ENCODE peak calls at places on chromosomes 13 and 19, in nine cellular contexts. D is AG09309; B is NCI-H2107; K is Daoy; H is spleen; L is CD8-positive, alpha-beta memory T cell; I is NCI-H1930; O is IMR-90; G is SK-MEL-5. T is an unnamed sample.

GRCh38 chr13:46296920-46297319 is 85.2 kb downstream of the LRRC63 start:
- DNase-seq in D (peak), B (no peak), K (peak), H (no peak), L (no peak), I (no peak), O (peak), G (peak), T (peak)

GRCh38 chr19:31380854-31381253 is 31.6 kb upstream of the TSHZ3 start:
- DNase-seq in D (no peak), B (no peak), K (no peak), H (no peak), L (no peak), I (no peak), O (no peak), G (no peak), T (no peak)

GRCh38 chr19:16825312-16826168 is 3.7 kb upstream of the SIN3B start:
- DNase-seq in D (no peak), B (peak), K (peak), H (no peak), L (no peak), I (no peak), O (peak), G (peak), T (peak)

GRCh38 chr19:4297901-4298771 is 4.1 kb downstream of the TMIGD2 start:
- DNase-seq in D (no peak), B (no peak), K (peak), H (no peak), L (peak), I (no peak), O (no peak), G (no peak), T (no peak)

GRCh38 chr13:80251403-80251802 is 89.5 kb downstream of the SPRY2 start:
- DNase-seq in D (no peak), B (no peak), K (peak), H (no peak), L (no peak), I (no peak), O (peak), G (peak), T (peak)

GRCh38 chr13:38752726-38753125 is 65.8 kb downstream of the FREM2 start:
- DNase-seq in D (no peak), B (no peak), K (no peak), H (no peak), L (no peak), I (no peak), O (no peak), G (no peak), T (no peak)

GRCh38 chr13:107208889-107209288 is 641.0 kb upstream of the ARGLU1 start:
- DNase-seq in D (no peak), B (no peak), K (no peak), H (no peak), L (no peak), I (no peak), O (no peak), G (no peak), T (no peak)

GRCh38 chr13:75368167-75368566 is 113.8 kb downstream of the TBC1D4 start:
- DNase-seq in D (peak), B (no peak), K (peak), H (no peak), L (no peak), I (no peak), O (peak), G (peak), T (peak)

GRCh38 chr13:101706651-101707050 is 254.2 kb downstream of the ITGBL1 start:
- DNase-seq in D (peak), B (peak), K (peak), H (no peak), L (no peak), I (no peak), O (peak), G (peak), T (peak)

GRCh38 chr19:4088975-4089374 is 22.3 kb upstream of the ZBTB7A start:
- DNase-seq in D (no peak), B (no peak), K (no peak), H (no peak), L (peak), I (no peak), O (no peak), G (no peak), T (no peak)

GRCh38 chr19:21202865-21203494 is 61.1 kb downstream of the ZNF431 start:
- DNase-seq in D (peak), B (no peak), K (peak), H (no peak), L (no peak), I (no peak), O (peak), G (peak), T (no peak)

GRCh38 chr19:5026706-5027273 is 57.9 kb downstream of the KDM4B start:
- DNase-seq in D (no peak), B (no peak), K (no peak), H (peak), L (no peak), I (no peak), O (no peak), G (no peak), T (no peak)

GRCh38 chr13:96229356-96229755 is 139.4 kb downstream of the HS6ST3 start:
- DNase-seq in D (no peak), B (no peak), K (peak), H (no peak), L (no peak), I (peak), O (no peak), G (peak), T (no peak)

GRCh38 chr13:51435002-51435578 is 17.7 kb downstream of the INTS6 start:
- DNase-seq in D (no peak), B (no peak), K (no peak), H (no peak), L (no peak), I (no peak), O (peak), G (peak), T (no peak)

GRCh38 chr13:51534075-51534817 is 50.0 kb upstream of the WDFY2 start:
- DNase-seq in D (no peak), B (no peak), K (peak), H (peak), L (peak), I (no peak), O (no peak), G (peak), T (no peak)

GRCh38 chr19:5774921-5775320 is 9.6 kb downstream of the PRR22 start:
- DNase-seq in D (no peak), B (no peak), K (no peak), H (no peak), L (no peak), I (no peak), O (peak), G (no peak), T (no peak)

GRCh38 chr19:48480151-48480475 is 10.9 kb downstream of the CYTH2 start:
- DNase-seq in D (no peak), B (no peak), K (no peak), H (peak), L (no peak), I (peak), O (no peak), G (no peak), T (no peak)

GRCh38 chr13:40672310-40673060 is 6.0 kb upstream of the FOXO1 start:
- DNase-seq in D (no peak), B (peak), K (peak), H (no peak), L (no peak), I (peak), O (peak), G (peak), T (peak)

GRCh38 chr13:24613128-24613527 is 67.1 kb upstream of the ATP12A start:
- DNase-seq in D (no peak), B (no peak), K (no peak), H (no peak), L (no peak), I (no peak), O (no peak), G (no peak), T (no peak)

GRCh38 chr19:16588089-16588823 is 16.0 kb upstream of the SLC35E1 start:
- DNase-seq in D (no peak), B (no peak), K (no peak), H (peak), L (peak), I (no peak), O (peak), G (peak), T (no peak)

GRCh38 chr19:47243364-47243775 is 12.4 kb upstream of the BBC3 start:
- DNase-seq in D (no peak), B (no peak), K (no peak), H (no peak), L (no peak), I (no peak), O (no peak), G (no peak), T (no peak)

GRCh38 chr13:22961835-22962537 is 218.8 kb upstream of the SGCG start:
- DNase-seq in D (no peak), B (no peak), K (no peak), H (no peak), L (no peak), I (no peak), O (no peak), G (no peak), T (no peak)

GRCh38 chr13:25401958-25402357 is 30.2 kb downstream of the ATP8A2 start:
- DNase-seq in D (no peak), B (no peak), K (peak), H (no peak), L (no peak), I (no peak), O (no peak), G (no peak), T (no peak)

GRCh38 chr13:29105779-29106178 is 285.6 kb downstream of the MTUS2 start:
- DNase-seq in D (no peak), B (no peak), K (peak), H (no peak), L (no peak), I (no peak), O (no peak), G (peak), T (no peak)

GRCh38 chr19:4375164-4375619 is 25.2 kb downstream of the SH3GL1 start:
- DNase-seq in D (no peak), B (no peak), K (no peak), H (no peak), L (no peak), I (no peak), O (no peak), G (no peak), T (no peak)

GRCh38 chr13:44876782-44877324 is 112.4 kb downstream of the NUFIP1 start:
- DNase-seq in D (no peak), B (no peak), K (no peak), H (no peak), L (no peak), I (no peak), O (no peak), G (peak), T (no peak)

GRCh38 chr19:56765107-56765506 is 75.4 kb downstream of the PEG3 start:
- DNase-seq in D (no peak), B (no peak), K (peak), H (peak), L (no peak), I (peak), O (no peak), G (no peak), T (no peak)

GRCh38 chr19:40397568-40397906 is 7.6 kb upstream of the HIPK4 start:
- DNase-seq in D (no peak), B (no peak), K (no peak), H (no peak), L (no peak), I (no peak), O (no peak), G (no peak), T (no peak)

GRCh38 chr19:18676692-18677091 is 6.8 kb upstream of the CRTC1 start:
- DNase-seq in D (no peak), B (no peak), K (no peak), H (no peak), L (no peak), I (no peak), O (no peak), G (no peak), T (no peak)

GRCh38 chr19:40592170-40592569 is 9.0 kb upstream of the LTBP4 start:
- DNase-seq in D (no peak), B (no peak), K (peak), H (no peak), L (no peak), I (no peak), O (peak), G (peak), T (no peak)